ENCODE peak calls at places on chromosomes 5 and 9, in five cellular contexts. C is heart right ventricle, O is omental fat pad, S is tibial artery, X is IMR-90. Q is an unnamed sample.

GRCh38 chr5:141883948-141884318 is 5.7 kb upstream of the PCDH1 start:
- DNase-seq in O (no peak), X (no peak), S (no peak), C (no peak), Q (no peak)

GRCh38 chr9:107280543-107280942 is 2.5 kb upstream of the RAD23B start:
- DNase-seq in C (no peak), S (no peak), X (peak), O (no peak), Q (no peak)

GRCh38 chr5:170353946-170354345 is 35.2 kb downstream of the KCNMB1 start:
- DNase-seq in X (no peak), O (no peak), C (peak), S (peak), Q (peak)

GRCh38 chr5:167952278-167952990 is 339.0 kb upstream of the WWC1 start:
- DNase-seq in S (no peak), C (no peak), X (no peak), O (no peak), Q (peak)

GRCh38 chr9:93697352-93698139 is 121.2 kb downstream of the PHF2 start:
- DNase-seq in C (no peak), O (no peak), S (no peak), X (no peak), Q (no peak)

GRCh38 chr5:171946382-171946781 is 60.1 kb downstream of the FBXW11 start:
- DNase-seq in S (no peak), X (no peak), O (no peak), C (no peak), Q (no peak)

GRCh38 chr9:38371495-38371894 is 21.0 kb upstream of the ALDH1B1 start:
- DNase-seq in X (peak), O (no peak), S (no peak), C (no peak), Q (no peak)

GRCh38 chr9:134942421-134943119 is 24.9 kb upstream of the FCN1 start:
- DNase-seq in O (no peak), C (no peak), S (no peak), X (no peak), Q (no peak)

GRCh38 chr5:16656561-16657191 is 39.9 kb upstream of the RETREG1 start:
- DNase-seq in S (peak), O (no peak), C (no peak), X (no peak), Q (no peak)

GRCh38 chr9:2066312-2067273 is 51.4 kb downstream of the SMARCA2 start:
- DNase-seq in C (no peak), X (peak), O (no peak), S (no peak), Q (no peak)

GRCh38 chr9:91164724-91165520 is 196.8 kb downstream of the AUH start:
- DNase-seq in S (peak), C (peak), X (peak), O (no peak), Q (peak)

GRCh38 chr9:89435315-89435823 is 62.5 kb downstream of the SEMA4D start:
- DNase-seq in O (no peak), S (no peak), C (no peak), X (no peak), Q (no peak)

GRCh38 chr5:72746736-72747135 is 69.7 kb upstream of the TNPO1 start:
- DNase-seq in X (peak), O (no peak), S (no peak), C (no peak), Q (no peak)

GRCh38 chr9:90933468-90933867 is 131.8 kb downstream of the SYK start:
- DNase-seq in C (no peak), X (no peak), S (no peak), O (no peak), Q (no peak)

GRCh38 chr9:17294822-17295624 is 160.2 kb downstream of the CNTLN start:
- DNase-seq in C (no peak), O (no peak), S (no peak), X (no peak), Q (no peak)

GRCh38 chr9:19999491-20000057 is 210.7 kb upstream of the SLC24A2 start:
- DNase-seq in O (no peak), S (no peak), C (no peak), X (peak), Q (no peak)

GRCh38 chr9:107992269-107992668 is 502.7 kb upstream of the KLF4 start:
- DNase-seq in O (no peak), C (no peak), S (no peak), X (no peak), Q (no peak)

GRCh38 chr5:136712628-136713027 is 347.3 kb upstream of the TRPC7 start:
- DNase-seq in X (no peak), O (no peak), C (no peak), S (no peak), Q (no peak)

GRCh38 chr5:97778451-97778850 is 595.4 kb upstream of the RIOK2 start:
- DNase-seq in C (no peak), O (no peak), S (no peak), X (peak), Q (no peak)

GRCh38 chr9:83935276-83935890 is 14.2 kb upstream of the KIF27 start:
- DNase-seq in O (no peak), S (no peak), C (no peak), X (peak), Q (no peak)

GRCh38 chr5:160133071-160133917 is 14.0 kb upstream of the PWWP2A start:
- DNase-seq in C (peak), O (no peak), S (peak), X (no peak), Q (peak)

GRCh38 chr9:17075758-17076485 is 58.9 kb upstream of the CNTLN start:
- DNase-seq in C (no peak), X (no peak), O (no peak), S (no peak), Q (no peak)

GRCh38 chr5:88660326-88660946 is 222.5 kb downstream of the MEF2C start:
- DNase-seq in S (no peak), C (no peak), O (no peak), X (peak), Q (no peak)

GRCh38 chr5:40437452-40437861 is 242.3 kb upstream of the PTGER4 start:
- DNase-seq in S (no peak), O (no peak), X (peak), C (no peak), Q (no peak)

GRCh38 chr9:89684218-89684617 is 79.4 kb downstream of the GADD45G start:
- DNase-seq in S (no peak), C (no peak), O (no peak), X (no peak), Q (no peak)

GRCh38 chr5:141513021-141513626 is 24.2 kb downstream of the PCDHGC5 start:
- DNase-seq in O (no peak), C (peak), X (peak), S (peak), Q (peak)

GRCh38 chr5:77312411-77312810 is 101.9 kb downstream of the PDE8B start:
- DNase-seq in O (no peak), S (no peak), C (no peak), X (peak), Q (no peak)

GRCh38 chr5:14144586-14145355 is 1.6 kb downstream of the TRIO start:
- DNase-seq in X (peak), S (peak), C (peak), O (no peak), Q (peak)